ENCODE peak calls at places on chromosomes 16 and 17, in seven cellular contexts. Z, R, T, B, F, V and Y are unnamed samples.

GRCh38 chr17:76744747-76745146 is 6.8 kb downstream of the MFSD11 start:
- DNase-seq in Z (no peak), R (no peak), T (no peak), B (no peak), F (no peak), V (no peak), Y (no peak)

GRCh38 chr17:3944485-3945388 is 19.5 kb downstream of the ATP2A3 start:
- DNase-seq in Z (no peak), R (peak), T (peak), B (peak), F (peak), V (peak), Y (no peak)

GRCh38 chr16:30002614-30003346 is 6.7 kb downstream of the INO80E start:
- DNase-seq in Z (no peak), R (no peak), T (peak), B (no peak), F (no peak), V (no peak), Y (no peak)

GRCh38 chr17:3003401-3004149 is 59.8 kb downstream of the OR1D5 start:
- DNase-seq in Z (no peak), R (no peak), T (peak), B (peak), F (no peak), V (peak), Y (no peak)

GRCh38 chr16:31134625-31135534 is 647 bp downstream of the PRSS8 start:
- DNase-seq in Z (no peak), R (peak), T (no peak), B (peak), F (no peak), V (no peak), Y (peak)

GRCh38 chr17:5955764-5956163 is 114.4 kb upstream of the WSCD1 start:
- DNase-seq in Z (no peak), R (no peak), T (no peak), B (no peak), F (no peak), V (no peak), Y (no peak)

GRCh38 chr16:66335704-66336329 is 30.7 kb upstream of the CDH5 start:
- DNase-seq in Z (no peak), R (peak), T (peak), B (no peak), F (no peak), V (no peak), Y (no peak)

GRCh38 chr16:16915771-16916170 is 536.8 kb downstream of the NPIPA7 start:
- DNase-seq in Z (no peak), R (no peak), T (no peak), B (no peak), F (no peak), V (peak), Y (no peak)

GRCh38 chr17:82216301-82217119 is 3.9 kb upstream of the CCDC57 start:
- DNase-seq in Z (no peak), R (peak), T (peak), B (peak), F (no peak), V (peak), Y (peak)

GRCh38 chr16:67137605-67138004 is 13.2 kb downstream of the B3GNT9 start:
- DNase-seq in Z (no peak), R (peak), T (no peak), B (no peak), F (no peak), V (no peak), Y (peak)

GRCh38 chr17:73224663-73225305 is 31.9 kb downstream of the COG1 start:
- DNase-seq in Z (no peak), R (no peak), T (no peak), B (no peak), F (no peak), V (no peak), Y (no peak)

GRCh38 chr17:28426081-28426519 is 20.1 kb upstream of the SLC46A1 start:
- DNase-seq in Z (peak), R (no peak), T (no peak), B (no peak), F (no peak), V (no peak), Y (peak)

DNA sequence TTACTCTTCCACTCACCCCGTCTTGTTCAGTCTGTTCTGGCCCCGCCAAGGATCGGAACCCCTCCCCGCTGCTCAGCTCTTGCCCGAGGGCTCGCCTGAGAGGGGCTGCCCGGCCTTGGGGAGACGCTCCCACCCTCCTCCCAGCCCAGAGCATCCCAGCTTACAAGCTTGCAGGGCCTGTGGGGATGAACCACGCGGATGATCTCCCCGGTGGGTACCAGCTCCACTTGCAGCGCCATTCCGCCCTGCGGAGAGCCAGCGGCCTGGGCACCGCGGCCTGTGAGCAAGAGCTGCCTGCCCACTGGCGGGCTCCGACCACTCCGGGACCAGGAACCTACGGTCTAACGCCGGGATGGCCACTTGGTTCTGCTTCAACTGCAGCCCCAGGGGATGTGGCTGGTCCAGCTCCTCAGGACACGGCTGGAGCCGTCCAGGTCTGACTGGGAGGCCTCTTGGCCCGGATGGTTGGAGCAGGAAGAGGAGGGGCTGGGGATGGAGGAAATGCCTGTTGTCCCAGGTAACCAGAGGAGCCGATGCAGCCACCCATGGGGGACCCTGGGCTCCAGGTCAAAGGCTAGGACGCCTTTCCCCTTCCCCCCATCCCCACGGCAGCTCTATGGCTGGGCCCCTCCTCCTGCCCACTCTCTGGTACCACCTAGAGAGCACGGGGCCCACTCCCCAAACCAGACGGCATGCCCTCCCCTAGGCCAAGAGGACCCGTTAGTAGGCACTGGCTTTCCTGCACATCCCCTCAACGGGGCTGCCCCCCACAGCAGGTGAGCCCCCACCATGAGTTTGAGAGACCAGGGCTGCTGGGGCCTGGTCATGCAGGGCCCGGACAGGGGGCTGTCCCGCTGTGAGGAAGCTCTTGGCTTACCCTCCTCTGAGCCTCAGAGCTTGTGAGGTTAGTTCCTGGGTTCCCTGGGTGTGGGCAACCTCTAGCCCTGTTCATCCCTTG is at the start of gene MYO1C:
- DNase-seq in Z (no peak), R (no peak), T (peak), B (peak), F (no peak), V (no peak), Y (no peak)
- H3K4me3 ChIP-seq in Z (peak), R (peak), T (peak), B (peak), F (peak), V (peak), Y (peak)

DNA sequence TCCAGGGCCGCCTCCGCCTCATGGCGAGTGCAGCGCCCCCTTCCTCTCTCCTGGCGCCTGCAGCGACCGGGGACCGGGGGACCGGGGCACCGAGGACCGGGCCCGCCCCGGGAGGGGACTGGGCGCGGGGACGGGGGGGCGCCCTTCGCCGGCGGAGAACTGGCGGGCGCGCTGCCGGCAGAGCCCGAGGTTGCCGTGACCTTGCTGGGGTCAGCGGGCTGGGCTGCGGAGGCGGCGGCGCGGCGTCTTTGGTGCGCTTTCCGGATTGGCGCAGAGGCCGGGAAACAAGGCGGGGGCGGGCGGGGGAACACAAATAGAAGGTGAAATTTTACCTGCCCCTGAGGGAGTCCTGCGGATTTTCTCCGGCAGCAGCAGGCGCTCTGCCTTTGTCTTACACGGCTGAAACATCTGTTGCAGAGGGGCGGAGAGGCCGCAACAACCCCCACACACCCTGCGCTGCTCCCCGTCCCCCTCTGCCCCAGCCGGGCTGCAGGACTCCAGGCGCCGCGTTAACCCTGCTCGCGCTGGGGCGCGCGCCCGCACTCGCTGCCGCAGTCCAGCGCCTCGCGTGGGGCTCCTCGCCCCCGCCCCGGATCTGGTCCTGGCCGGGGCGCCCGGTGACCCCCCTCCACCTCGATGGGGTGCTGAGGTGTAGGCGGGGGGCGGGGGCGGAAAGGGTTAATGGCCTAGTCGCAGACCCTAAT is 53.5 kb downstream of the SREBF1 start:
- DNase-seq in Z (no peak), R (peak), T (peak), B (peak), F (peak), V (peak), Y (peak)
- TF ChIP-seq CTCF in Z (no peak), R (peak), T (peak), B (no peak), F (peak), V (no peak), Y (peak)

GRCh38 chr17:41973457-41973856 is 6.9 kb downstream of the CNP start:
- DNase-seq in Z (no peak), R (no peak), T (no peak), B (no peak), F (no peak), V (peak), Y (no peak)
- H3K27ac ChIP-seq in Z (no peak), R (no peak), T (no peak), B (no peak), F (no peak), V (peak), Y (no peak)

GRCh38 chr16:28259781-28260150 is 32.6 kb upstream of the SBK1 start:
- DNase-seq in Z (no peak), R (no peak), T (no peak), B (no peak), F (no peak), V (no peak), Y (no peak)

GRCh38 chr16:28260193-28260592 is 32.1 kb upstream of the SBK1 start:
- DNase-seq in Z (no peak), R (no peak), T (no peak), B (no peak), F (no peak), V (no peak), Y (no peak)

GRCh38 chr16:28257256-28257655 is 35.1 kb upstream of the SBK1 start:
- DNase-seq in Z (no peak), R (no peak), T (no peak), B (no peak), F (no peak), V (no peak), Y (no peak)

GRCh38 chr16:28259091-28259780 is 33.1 kb upstream of the SBK1 start:
- DNase-seq in Z (no peak), R (no peak), T (no peak), B (no peak), F (no peak), V (no peak), Y (no peak)

DNA sequence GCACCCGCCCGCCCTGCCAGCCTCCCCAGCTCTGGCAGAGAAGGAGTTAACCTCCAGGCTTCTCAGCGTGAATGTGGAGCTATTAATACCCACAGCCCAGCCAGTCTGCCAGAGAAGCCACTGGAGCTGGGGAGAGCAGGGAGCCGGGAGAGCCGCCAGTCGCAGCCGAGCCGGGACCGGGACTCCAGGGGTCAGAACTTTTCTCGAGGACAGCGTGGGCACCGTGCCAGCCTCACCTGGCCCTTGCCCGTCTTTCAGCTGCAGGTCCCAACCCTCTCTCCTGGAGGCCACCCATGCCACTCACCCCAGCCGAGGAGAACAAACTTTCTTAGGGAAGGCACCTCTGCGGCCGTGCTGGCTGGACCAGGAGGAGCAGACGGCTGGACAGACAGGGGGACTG is 33.8 kb upstream of the SBK1 start:
- DNase-seq in Z (no peak), R (peak), T (no peak), B (no peak), F (no peak), V (peak), Y (peak)
- H3K4me3 ChIP-seq in Z (no peak), R (no peak), T (no peak), B (no peak), F (no peak), V (no peak), Y (peak)

GRCh38 chr16:53417976-53418375 is 16.3 kb upstream of the RBL2 start:
- DNase-seq in Z (no peak), R (no peak), T (no peak), B (no peak), F (no peak), V (no peak), Y (no peak)

GRCh38 chr16:53415504-53415903 is 18.8 kb upstream of the RBL2 start:
- DNase-seq in Z (no peak), R (peak), T (no peak), B (no peak), F (no peak), V (no peak), Y (peak)

GRCh38 chr16:53417011-53417410 is 17.3 kb upstream of the RBL2 start:
- DNase-seq in Z (no peak), R (no peak), T (no peak), B (no peak), F (no peak), V (no peak), Y (no peak)

GRCh38 chr16:53421248-53421647 is 13.0 kb upstream of the RBL2 start:
- DNase-seq in Z (no peak), R (no peak), T (no peak), B (no peak), F (no peak), V (no peak), Y (no peak)
- TF ChIP-seq CTCF in Z (no peak), R (no peak), T (no peak), B (no peak), F (no peak), V (no peak), Y (peak)

GRCh38 chr16:1688807-1689560 is 10.9 kb downstream of the JPT2 start:
- DNase-seq in Z (peak), R (peak), T (peak), B (no peak), F (no peak), V (no peak), Y (no peak)

GRCh38 chr16:1689853-1690252 is 11.8 kb downstream of the JPT2 start:
- DNase-seq in Z (no peak), R (peak), T (peak), B (no peak), F (no peak), V (no peak), Y (no peak)

GRCh38 chr16:1690810-1691209 is 12.7 kb downstream of the JPT2 start:
- DNase-seq in Z (no peak), R (no peak), T (no peak), B (no peak), F (no peak), V (no peak), Y (no peak)

GRCh38 chr16:1691956-1692355 is 13.9 kb downstream of the JPT2 start:
- DNase-seq in Z (peak), R (no peak), T (no peak), B (no peak), F (no peak), V (no peak), Y (no peak)

DNA sequence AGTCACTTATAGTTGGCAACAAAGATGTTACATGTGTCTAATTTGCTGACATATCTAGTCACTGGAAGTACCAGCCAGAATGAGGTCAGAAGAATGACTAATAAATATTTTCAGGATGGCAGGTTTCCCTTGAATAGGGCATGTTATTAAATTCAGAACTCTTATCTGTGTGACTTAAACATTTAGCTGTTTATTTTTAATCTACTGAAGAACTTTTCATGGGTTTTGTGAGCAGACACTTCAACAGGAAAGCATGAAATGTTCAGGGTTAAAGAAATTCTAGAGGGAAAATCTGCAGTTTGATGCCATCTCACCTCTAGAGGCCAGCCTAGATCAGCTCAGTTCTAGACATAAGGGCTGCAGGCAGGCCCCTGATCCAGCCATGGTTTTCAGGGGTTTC is 13.2 kb downstream of the JPT2 start:
- DNase-seq in Z (no peak), R (no peak), T (no peak), B (no peak), F (no peak), V (no peak), Y (no peak)
- H3K27ac ChIP-seq in Z (peak), R (peak), T (no peak), B (no peak), F (no peak), V (peak), Y (no peak)